ENCODE peak calls at places on chromosomes 13 and 19, in four cellular contexts. Q is coronary artery, J is esophagus squamous epithelium, K is endodermal cell. I is an unnamed sample.

GRCh38 chr19:44812142-44812718 is 3.3 kb downstream of the BCAM start:
- DNase-seq in Q (no peak), J (no peak), K (no peak), I (no peak)

GRCh38 chr13:90908792-90909191 is 438.7 kb upstream of the MIR17HG start:
- DNase-seq in Q (no peak), J (no peak), K (no peak), I (no peak)

GRCh38 chr13:45368571-45368970 is 27.6 kb upstream of the TPT1 start:
- DNase-seq in Q (no peak), J (no peak), K (no peak), I (no peak)

GRCh38 chr13:110103026-110103425 is 203.9 kb downstream of the COL4A1 start:
- DNase-seq in Q (no peak), J (no peak), K (no peak), I (no peak)

GRCh38 chr19:29271341-29271740 is 58.4 kb upstream of the UQCRFS1 start:
- DNase-seq in Q (peak), J (no peak), K (peak), I (no peak)

GRCh38 chr13:68174905-68175304 is 944.8 kb upstream of the PCDH9 start:
- DNase-seq in Q (no peak), J (no peak), K (no peak), I (no peak)

GRCh38 chr13:107906131-107906530 is 309.2 kb downstream of the LIG4 start:
- DNase-seq in Q (no peak), J (no peak), K (no peak), I (no peak)

GRCh38 chr13:102940143-102940542 is 94.3 kb downstream of the ERCC5 start:
- DNase-seq in Q (no peak), J (no peak), K (peak), I (no peak)

GRCh38 chr13:97030705-97031452 is 36.6 kb upstream of the OXGR1 start:
- DNase-seq in Q (no peak), J (no peak), K (no peak), I (peak)

GRCh38 chr19:30394481-30395151 is 22.4 kb downstream of the ZNF536 start:
- DNase-seq in Q (no peak), J (no peak), K (no peak), I (no peak)

GRCh38 chr13:109500146-109500773 is 286.1 kb downstream of the IRS2 start:
- DNase-seq in Q (no peak), J (no peak), K (peak), I (no peak)

GRCh38 chr13:81048026-81048461 is 707.1 kb upstream of the SPRY2 start:
- DNase-seq in Q (no peak), J (no peak), K (no peak), I (no peak)

GRCh38 chr19:30920238-30920637 is 429.0 kb downstream of the TSHZ3 start:
- DNase-seq in Q (no peak), J (no peak), K (no peak), I (no peak)

GRCh38 chr19:14072535-14073231 is at the start of gene MISP3:
- DNase-seq in Q (no peak), J (no peak), K (peak), I (peak)

GRCh38 chr13:30382836-30383525 is 39.3 kb upstream of the UBE2L5 start:
- DNase-seq in Q (no peak), J (no peak), K (no peak), I (no peak)

GRCh38 chr19:23561341-23561740 is 125.7 kb downstream of the ZNF675 start:
- DNase-seq in Q (no peak), J (no peak), K (no peak), I (no peak)

GRCh38 chr13:107422421-107422820 is 792.9 kb downstream of the LIG4 start:
- DNase-seq in Q (no peak), J (no peak), K (no peak), I (no peak)

GRCh38 chr19:30664358-30665058 is 292.3 kb downstream of the ZNF536 start:
- DNase-seq in Q (peak), J (no peak), K (peak), I (peak)

GRCh38 chr19:2089001-2089711 is 7.0 kb downstream of the MOB3A start:
- DNase-seq in Q (no peak), J (no peak), K (no peak), I (no peak)

GRCh38 chr19:19223636-19224035 is 11.9 kb downstream of the NCAN start:
- DNase-seq in Q (no peak), J (no peak), K (no peak), I (no peak)

GRCh38 chr13:51276684-51277083 is 54.5 kb downstream of the FAM124A start:
- DNase-seq in Q (no peak), J (no peak), K (peak), I (peak)

GRCh38 chr13:41942462-41943094 is 18.3 kb downstream of the VWA8 start:
- DNase-seq in Q (no peak), J (no peak), K (peak), I (peak)

GRCh38 chr19:709196-709964 is 645 bp downstream of the PALM start:
- DNase-seq in Q (no peak), J (no peak), K (no peak), I (no peak)

GRCh38 chr13:78398743-78399410 is 204.5 kb downstream of the POU4F1 start:
- DNase-seq in Q (no peak), J (no peak), K (no peak), I (no peak)

GRCh38 chr13:112885242-112885781 is 83.7 kb upstream of the MCF2L start:
- DNase-seq in Q (no peak), J (no peak), K (no peak), I (no peak)

GRCh38 chr13:66513728-66514127 is 716.4 kb downstream of the PCDH9 start:
- DNase-seq in Q (no peak), J (no peak), K (no peak), I (peak)

GRCh38 chr19:57815247-57816075 is 748 bp upstream of the ZNF552 start:
- DNase-seq in Q (no peak), J (no peak), K (no peak), I (no peak)

GRCh38 chr13:21011378-21011777 is 50.0 kb downstream of the LATS2 start:
- DNase-seq in Q (no peak), J (no peak), K (no peak), I (peak)

GRCh38 chr13:86562876-86563275 is 763.7 kb upstream of the SLITRK6 start:
- DNase-seq in Q (no peak), J (no peak), K (no peak), I (no peak)

GRCh38 chr13:24652346-24652745 is 27.9 kb upstream of the ATP12A start:
- DNase-seq in Q (no peak), J (no peak), K (no peak), I (no peak)

GRCh38 chr19:17510220-17510993 is 1.0 kb upstream of the PGLS start:
- DNase-seq in Q (no peak), J (no peak), K (no peak), I (peak)
- H3K4me3 ChIP-seq in Q (peak), J (peak), K (peak), I (peak)

DNA sequence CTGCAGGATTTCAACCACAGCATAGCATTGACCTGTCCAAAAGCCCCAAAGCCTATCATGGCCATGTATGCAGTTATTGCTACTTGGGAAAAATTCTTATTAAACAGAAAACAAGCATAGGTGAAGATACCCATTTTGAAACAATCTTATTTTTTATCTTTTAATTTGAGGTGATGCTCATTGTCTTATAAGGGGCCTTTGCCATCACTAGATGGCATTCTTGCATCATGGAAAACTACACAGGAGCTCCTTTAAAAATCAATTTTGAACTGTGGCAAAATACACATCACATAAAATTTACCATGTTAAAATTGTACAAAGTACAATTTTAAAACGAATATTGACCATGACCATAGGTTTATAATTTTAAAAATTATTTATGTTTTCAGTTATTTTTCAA is 38.9 kb upstream of the ZNF835 start:
- DNase-seq in Q (no peak), J (no peak), K (no peak), I (no peak)
- TF ChIP-seq CTCF in Q (no peak), J (no peak), K (no peak), I (no peak)

GRCh38 chr13:73898276-73898675 is 235.9 kb downstream of the KLF12 start:
- DNase-seq in Q (no peak), J (no peak), K (no peak), I (no peak)

GRCh38 chr13:73898899-73899298 is 235.3 kb downstream of the KLF12 start:
- DNase-seq in Q (no peak), J (no peak), K (no peak), I (no peak)

GRCh38 chr13:73893833-73894232 is 240.4 kb downstream of the KLF12 start:
- DNase-seq in Q (no peak), J (no peak), K (no peak), I (no peak)

GRCh38 chr13:73891805-73892204 is 242.4 kb downstream of the KLF12 start:
- DNase-seq in Q (no peak), J (no peak), K (no peak), I (no peak)

GRCh38 chr13:73894995-73895571 is 239.1 kb downstream of the KLF12 start:
- DNase-seq in Q (no peak), J (no peak), K (no peak), I (no peak)
- H3K4me3 ChIP-seq in Q (no peak), J (no peak), K (no peak), I (no peak)

GRCh38 chr19:11252665-11253355 is 9.5 kb downstream of the DOCK6 start:
- DNase-seq in Q (no peak), J (no peak), K (no peak), I (no peak)

GRCh38 chr19:11257827-11258380 is 4.4 kb downstream of the DOCK6 start:
- DNase-seq in Q (no peak), J (no peak), K (no peak), I (no peak)

GRCh38 chr19:11251650-11252314 is 10.5 kb downstream of the DOCK6 start:
- DNase-seq in Q (no peak), J (no peak), K (no peak), I (no peak)

GRCh38 chr19:11256189-11256588 is 6.1 kb downstream of the DOCK6 start:
- DNase-seq in Q (no peak), J (no peak), K (no peak), I (no peak)

GRCh38 chr19:11254662-11255061 is 7.7 kb downstream of the DOCK6 start:
- DNase-seq in Q (no peak), J (no peak), K (no peak), I (no peak)
- TF ChIP-seq CTCF in Q (no peak), J (no peak), K (no peak), I (no peak)

GRCh38 chr19:41325947-41326706 is 16.2 kb downstream of the CCDC97 start:
- DNase-seq in Q (no peak), J (no peak), K (peak), I (peak)
- H3K4me3 ChIP-seq in Q (peak), J (peak), K (peak), I (peak)

DNA sequence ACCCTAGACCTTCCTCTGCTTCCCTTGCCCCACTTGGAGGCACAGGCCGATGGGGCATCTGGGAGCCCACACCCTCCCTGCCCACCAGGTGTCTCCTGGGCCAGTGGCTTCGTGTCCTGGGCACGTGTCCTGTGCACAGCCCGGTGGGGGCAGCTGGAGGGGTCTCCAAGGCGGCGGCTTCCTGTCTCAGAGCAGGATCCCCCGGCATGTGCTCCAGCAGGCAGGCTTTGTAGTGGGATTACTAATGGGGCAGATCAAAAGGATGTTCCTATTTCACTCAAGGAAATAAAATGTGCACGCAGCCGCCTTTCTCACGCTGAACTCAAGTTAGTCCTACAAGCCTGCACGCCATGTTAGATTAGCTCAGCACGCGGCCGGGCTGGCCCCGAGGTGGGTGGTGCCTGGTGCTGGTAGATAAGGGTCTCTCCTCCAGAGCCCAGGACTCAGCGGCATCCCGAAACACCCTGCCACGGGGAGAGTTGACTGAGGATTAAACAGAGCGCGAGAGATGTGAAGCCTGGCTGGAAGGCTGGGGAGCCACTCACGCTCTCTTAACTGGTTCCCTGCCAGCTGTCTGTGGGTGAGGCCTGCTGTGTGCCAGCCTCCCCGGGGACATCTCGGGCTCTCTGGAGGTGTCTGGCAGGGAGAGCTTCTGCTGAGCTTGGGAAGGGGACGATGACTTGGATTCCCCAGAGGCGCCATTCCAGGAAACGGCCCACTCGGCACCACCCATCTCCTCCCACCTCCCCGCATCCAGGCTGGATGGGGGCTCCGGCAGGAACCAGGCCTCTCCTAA is 122.1 kb downstream of the KDM4B start:
- DNase-seq in Q (no peak), J (no peak), K (no peak), I (peak)
- TF ChIP-seq CTCF in Q (no peak), J (no peak), K (no peak), I (no peak)

DNA sequence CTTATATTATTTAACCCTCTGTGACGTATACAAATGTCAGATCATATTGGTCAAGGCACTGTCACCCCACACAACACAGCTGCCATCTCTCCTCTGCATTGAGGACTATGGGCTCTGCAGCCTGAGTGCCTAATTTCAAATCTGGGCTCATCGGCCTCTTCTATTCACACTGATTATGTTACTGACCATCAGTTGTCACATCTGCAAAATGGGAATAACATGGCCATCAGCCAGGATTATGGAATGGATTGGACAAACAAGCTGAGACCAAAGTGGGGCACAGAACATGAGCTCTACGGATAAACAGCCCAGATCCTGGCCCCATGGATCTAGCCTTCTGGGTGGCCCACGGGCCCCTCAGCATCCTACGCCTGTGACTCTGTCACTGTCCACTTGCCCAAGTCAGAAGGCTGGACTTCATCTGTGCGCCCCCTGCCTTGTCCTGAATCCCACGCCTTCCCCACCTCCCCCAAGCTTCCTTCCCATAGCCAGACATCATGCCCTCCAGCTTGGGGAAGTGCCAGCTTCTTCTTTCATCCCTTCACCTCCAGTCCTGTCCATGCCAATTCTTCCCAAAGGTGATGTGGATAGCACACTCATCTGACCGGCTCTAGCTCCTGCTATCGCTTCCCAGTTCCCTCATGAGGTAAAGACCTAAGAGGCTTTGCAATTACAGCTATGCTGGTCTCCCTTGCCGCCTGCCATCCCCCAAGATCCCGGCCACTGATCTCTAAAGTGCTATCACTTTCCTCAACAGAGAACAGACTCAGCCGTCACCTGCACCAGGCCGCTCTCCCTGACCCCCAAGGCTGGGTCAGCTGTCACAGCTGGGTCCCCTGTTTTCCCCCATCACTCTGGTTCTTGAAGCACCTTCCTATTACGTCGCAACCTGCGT is 872 bp downstream of the FARSA start:
- DNase-seq in Q (no peak), J (no peak), K (no peak), I (no peak)
- H3K4me3 ChIP-seq in Q (peak), J (peak), K (peak), I (peak)